ENCODE peak calls at places on chromosomes 4 and X, in five cellular contexts. L is adrenal gland; J is hepatocyte; X is A549; D is effector memory CD4-positive, alpha-beta T cell. S is an unnamed sample.
A peak's percentile ranks its signal among the peaks of the same experiment; 100 is the strongest.

GRCh38 chr4:677431-678293 is 3.3 kb downstream of the MYL5 start:
- DNase-seq in L (peak; percentile 42), J (no peak), X (no peak), D (no peak), S (no peak)

GRCh38 chr4:80334568-80334967 is 962 bp upstream of the CFAP299 start:
- DNase-seq in L (no peak), J (no peak), X (no peak), D (no peak), S (no peak)

GRCh38 chr4:8706221-8707044 is 113.9 kb downstream of the CPZ start:
- DNase-seq in L (no peak), J (no peak), X (no peak), D (no peak), S (no peak)

GRCh38 chr4:140271553-140271952 is 101.9 kb upstream of the SCOC start:
- DNase-seq in L (no peak), J (no peak), X (no peak), D (no peak), S (no peak)

GRCh38 chr4:169620846-169621228 is 459 bp downstream of the CLCN3 start:
- DNase-seq in L (peak; percentile 39), J (peak; percentile 57), X (peak; percentile 2), D (no peak), S (peak; percentile 49)

GRCh38 chrX:7146703-7147430 is 645 bp upstream of the STS start:
- DNase-seq in L (no peak), J (no peak), X (no peak), D (no peak), S (peak; percentile 16)

GRCh38 chr4:47642985-47643745 is 158.1 kb downstream of the ATP10D start:
- DNase-seq in L (no peak), J (no peak), X (no peak), D (no peak), S (no peak)

GRCh38 chr4:39614487-39615162 is 24.0 kb downstream of the SMIM14 start:
- DNase-seq in L (no peak), J (peak; percentile 39), X (peak; percentile 16), D (no peak), S (no peak)

GRCh38 chrX:103254171-103254824 is 657 bp downstream of the TCEAL8 start:
- DNase-seq in L (peak; percentile 50), J (peak; percentile 73), X (no peak), D (no peak), S (peak; percentile 8)

GRCh38 chr4:52966781-52967180 is 104.7 kb downstream of the RASL11B start:
- DNase-seq in L (no peak), J (no peak), X (no peak), D (no peak), S (no peak)

GRCh38 chr4:121071640-121072037 is 696 bp downstream of the NDNF start:
- DNase-seq in L (no peak), J (no peak), X (no peak), D (no peak), S (no peak)

GRCh38 chr4:127578967-127579366 is 53.8 kb upstream of the INTU start:
- DNase-seq in L (no peak), J (no peak), X (no peak), D (no peak), S (no peak)

GRCh38 chr4:20431422-20432014 is 179.8 kb downstream of the SLIT2 start:
- DNase-seq in L (no peak), J (peak; percentile 13), X (no peak), D (no peak), S (no peak)

GRCh38 chr4:40289366-40290188 is 45.6 kb upstream of the CHRNA9 start:
- DNase-seq in L (no peak), J (no peak), X (no peak), D (no peak), S (no peak)

GRCh38 chrX:54633641-54634040 is 103.6 kb downstream of the GNL3L start:
- DNase-seq in L (no peak), J (no peak), X (no peak), D (no peak), S (no peak)

GRCh38 chrX:29090811-29091210 is 503.6 kb downstream of the IL1RAPL1 start:
- DNase-seq in L (no peak), J (peak; percentile 16), X (no peak), D (no peak), S (no peak)

GRCh38 chr4:177177446-177178160 is 132.1 kb upstream of the NEIL3 start:
- DNase-seq in L (no peak), J (no peak), X (no peak), D (no peak), S (no peak)

GRCh38 chrX:17242470-17242869 is 132.5 kb upstream of the NHS start:
- DNase-seq in L (peak; percentile 37), J (peak; percentile 62), X (no peak), D (no peak), S (peak; percentile 51)

GRCh38 chr4:108693819-108694218 is 43.4 kb downstream of the OSTC start:
- DNase-seq in L (no peak), J (no peak), X (no peak), D (no peak), S (no peak)

GRCh38 chr4:182604161-182604591 is 313.0 kb downstream of the DCTD start:
- DNase-seq in L (no peak), J (no peak), X (no peak), D (no peak), S (no peak)

GRCh38 chrX:150844016-150844415 is 54.5 kb downstream of the CD99L2 start:
- DNase-seq in L (no peak), J (no peak), X (no peak), D (no peak), S (no peak)

GRCh38 chrX:143115466-143115865 is 89.7 kb downstream of the SPANXN4 start:
- DNase-seq in L (no peak), J (no peak), X (no peak), D (no peak), S (no peak)

GRCh38 chr4:142480244-142480643 is 365.9 kb downstream of the INPP4B start:
- DNase-seq in L (no peak), J (no peak), X (no peak), D (no peak), S (no peak)

GRCh38 chrX:13265549-13266132 is 54.2 kb downstream of the ATXN3L start:
- DNase-seq in L (no peak), J (peak; percentile 22), X (no peak), D (no peak), S (no peak)

GRCh38 chr4:70772929-70773555 is 51.3 kb downstream of the RUFY3 start:
- DNase-seq in L (no peak), J (no peak), X (no peak), D (no peak), S (no peak)

GRCh38 chr4:119870868-119871267 is 195.8 kb downstream of the MAD2L1 start:
- DNase-seq in L (no peak), J (no peak), X (no peak), D (no peak), S (no peak)

DNA sequence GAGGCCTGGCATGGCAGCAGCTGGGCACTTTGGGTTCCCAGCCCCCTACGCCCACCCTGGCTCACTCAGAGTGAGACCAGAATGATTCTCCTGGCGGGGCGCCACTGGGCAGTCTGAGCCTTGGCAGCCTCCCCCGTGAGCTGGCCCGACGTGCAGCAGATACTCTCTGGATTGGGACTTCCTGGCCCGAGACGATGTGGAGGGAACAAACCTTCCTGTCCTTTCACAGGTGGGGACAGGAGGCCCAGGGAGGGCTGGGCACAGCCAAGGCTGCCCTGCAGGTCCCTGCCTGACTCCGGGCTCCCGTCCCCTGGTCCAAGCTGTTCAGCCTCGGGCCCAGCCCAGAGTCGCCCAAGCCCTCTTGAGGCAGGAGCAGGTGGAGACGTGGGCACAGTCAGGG is 17.9 kb upstream of the ADD1 start:
- DNase-seq in L (no peak), J (no peak), X (no peak), D (no peak), S (no peak)
- H3K4me1 ChIP-seq in L (no peaks in the 10 kb centered on the region), J (no peaks in the 10 kb centered on the region), X (no peaks in the 10 kb centered on the region), D (no peaks in the 10 kb centered on the region), S (no peaks in the 10 kb centered on the region)

GRCh38 chr4:104395219-104395618 is 99.5 kb downstream of the CXXC4 start:
- DNase-seq in L (no peak), J (no peak), X (no peak), D (no peak), S (no peak)
- H3K27ac ChIP-seq in L (no peak overlapping the region), J (no peak overlapping the region), X (no peak overlapping the region), D (no peak overlapping the region), S (no peak overlapping the region)

DNA sequence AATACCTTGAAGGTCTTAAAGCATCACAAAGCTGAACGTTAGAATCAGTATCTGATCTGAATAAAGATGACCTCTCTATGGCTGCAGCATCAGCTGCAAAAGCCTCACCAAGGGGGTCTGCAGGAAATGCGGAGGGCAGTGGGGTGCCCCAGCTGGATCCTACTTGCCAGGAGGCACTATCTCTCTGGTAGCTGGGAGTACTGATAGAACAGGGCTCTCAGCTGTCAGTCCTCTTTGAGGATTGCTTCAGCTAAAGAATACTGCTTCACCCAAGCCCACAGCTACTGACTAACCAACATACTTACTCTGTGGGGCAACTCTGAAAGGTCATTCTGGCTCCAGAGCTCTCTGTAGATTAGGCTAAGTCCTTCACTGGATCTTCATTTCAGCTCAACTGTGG is 112.5 kb upstream of the ZFP42 start:
- DNase-seq in L (no peak), J (no peak), X (no peak), D (no peak), S (no peak)
- H3K4me1 ChIP-seq in L (no peaks in the 10 kb centered on the region), J (no peaks in the 10 kb centered on the region), X (no peaks in the 10 kb centered on the region), D (no peaks in the 10 kb centered on the region), S (no peaks in the 10 kb centered on the region)

DNA sequence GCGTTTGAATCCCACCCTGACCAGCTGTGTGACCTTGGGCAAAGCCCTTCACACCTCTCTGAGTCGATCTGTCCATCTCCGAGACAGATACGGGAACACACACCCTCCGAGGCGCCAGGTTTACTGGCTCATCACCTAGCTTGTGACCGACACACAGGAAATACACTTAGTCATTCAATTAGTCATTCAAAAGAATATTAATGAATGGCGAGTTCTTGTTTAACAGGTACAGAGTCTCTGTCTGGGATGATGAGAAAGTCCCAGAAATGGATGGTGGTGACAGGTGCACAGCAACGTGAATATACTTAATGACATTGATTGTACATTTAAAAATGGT is 80.6 kb downstream of the PPP2R2C start:
- DNase-seq in L (no peak), J (no peak), X (no peak), D (no peak), S (no peak)
- H3K27ac ChIP-seq in L (no peak overlapping the region), J (no peak overlapping the region), X (peak overlapping the region; percentile 55), D (no peak overlapping the region), S (no peak overlapping the region)

GRCh38 chr4:56132835-56133234 is 184.1 kb downstream of the CEP135 start:
- DNase-seq in L (no peak), J (no peak), X (no peak), D (no peak), S (no peak)

GRCh38 chr4:56129431-56129861 is 180.7 kb downstream of the CEP135 start:
- DNase-seq in L (no peak), J (peak; percentile 63), X (peak; percentile 0), D (no peak), S (no peak)

GRCh38 chr4:56128231-56128630 is 179.5 kb downstream of the CEP135 start:
- DNase-seq in L (no peak), J (no peak), X (no peak), D (no peak), S (no peak)

GRCh38 chr4:56127698-56128097 is 179.0 kb downstream of the CEP135 start:
- DNase-seq in L (no peak), J (no peak), X (no peak), D (no peak), S (no peak)

DNA sequence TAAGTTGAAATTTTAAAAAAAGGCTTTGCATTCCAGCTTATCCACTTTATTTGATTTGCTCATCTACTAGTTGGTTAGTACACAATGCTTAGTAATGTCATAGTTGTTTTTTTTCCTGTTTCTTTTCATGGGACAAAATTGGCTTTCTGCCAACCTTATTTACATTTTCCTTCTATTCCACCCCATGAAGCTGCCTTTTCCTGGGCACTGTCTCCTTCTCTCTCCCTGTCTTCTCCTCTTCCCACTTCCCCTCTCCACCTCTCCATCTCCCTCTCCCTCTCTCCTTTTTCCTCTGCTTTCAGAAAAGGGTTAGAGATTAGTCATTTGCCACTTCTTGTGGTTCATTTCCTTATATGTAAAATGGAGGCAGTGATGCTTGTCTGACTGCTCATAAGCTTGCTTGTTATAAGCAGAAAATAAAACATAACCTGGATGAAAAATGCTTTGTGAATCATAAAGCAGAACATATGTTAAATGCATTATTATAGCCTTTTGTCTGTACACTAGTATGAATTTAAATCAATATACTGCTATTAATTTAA is 181.9 kb downstream of the CEP135 start:
- DNase-seq in L (no peak), J (no peak), X (no peak), D (no peak), S (no peak)
- H3K4me1 ChIP-seq in L (no peaks in the 10 kb centered on the region), J (no peaks in the 10 kb centered on the region), X (no peaks in the 10 kb centered on the region), D (no peaks in the 10 kb centered on the region), S (no peaks in the 10 kb centered on the region)